ENCODE peak calls at places on chromosomes 11 and 22, in four cellular contexts. R, W, E and J are unnamed samples.

GRCh38 chr22:43435851-43436535 is 24.2 kb downstream of the MPPED1 start:
- DNase-seq in R (no peak), E (no peak), W (no peak), J (no peak)

GRCh38 chr11:114060402-114061052 is 1.0 kb downstream of the ZBTB16 start:
- DNase-seq in R (no peak), W (peak; percentile 38), E (no peak), J (no peak)

GRCh38 chr11:103924166-103925013 is 112.0 kb upstream of the DDI1 start:
- DNase-seq in W (no peak), E (no peak), R (no peak), J (no peak)

GRCh38 chr11:71311928-71312510 is 59.6 kb upstream of the SHANK2 start:
- DNase-seq in W (no peak), R (no peak), E (no peak), J (no peak)

GRCh38 chr11:3199537-3200295 is 18.9 kb downstream of the MRGPRG start:
- DNase-seq in R (no peak), W (no peak), E (no peak), J (no peak)

GRCh38 chr22:41512421-41513194 is 31.7 kb downstream of the POLR3H start:
- DNase-seq in E (peak; percentile 29), R (peak; percentile 88), W (peak; percentile 86), J (peak; percentile 48)

GRCh38 chr11:67644042-67644441 is 4.5 kb upstream of the TBX10 start:
- DNase-seq in E (peak; percentile 43), R (peak; percentile 54), W (peak; percentile 22), J (peak; percentile 65)

GRCh38 chr22:20989323-20990138 is 7.4 kb downstream of the LZTR1 start:
- DNase-seq in E (no peak), W (no peak), R (no peak), J (no peak)

GRCh38 chr11:102390667-102391449 is 43.8 kb downstream of the BIRC2 start:
- DNase-seq in R (peak; percentile 87), E (peak; percentile 70), W (peak; percentile 77), J (peak; percentile 24)

GRCh38 chr11:23021287-23021863 is 161.1 kb upstream of the CCDC179 start:
- DNase-seq in W (peak; percentile 35), E (peak; percentile 9), R (peak; percentile 15), J (peak; percentile 12)

GRCh38 chr22:17043521-17043920 is 35.5 kb upstream of the GAB4 start:
- DNase-seq in W (no peak), E (no peak), R (no peak), J (no peak)

GRCh38 chr11:45544826-45545225 is 120.6 kb downstream of the CHST1 start:
- DNase-seq in R (no peak), E (no peak), W (no peak), J (no peak)

GRCh38 chr11:57480409-57481137 is 20.2 kb downstream of the RTN4RL2 start:
- DNase-seq in W (peak; percentile 93), R (peak; percentile 85), E (peak; percentile 61), J (peak; percentile 91)

GRCh38 chr11:121250843-121251242 is 41.7 kb upstream of the SC5D start:
- DNase-seq in R (no peak), W (no peak), E (no peak), J (no peak)

GRCh38 chr22:43922123-43922522 is 1.5 kb upstream of the PNPLA3 start:
- DNase-seq in W (peak; percentile 23), E (peak; percentile 57), R (peak; percentile 18), J (no peak)

GRCh38 chr11:133082851-133083488 is 449.3 kb downstream of the OPCML start:
- DNase-seq in E (peak; percentile 12), R (peak; percentile 31), W (peak; percentile 86), J (peak; percentile 27)

GRCh38 chr22:40609216-40609615 is 27.3 kb downstream of the MRTFA start:
- DNase-seq in R (no peak), E (no peak), W (no peak), J (no peak)

GRCh38 chr11:131674051-131674755 is 303.8 kb downstream of the NTM start:
- DNase-seq in R (peak; percentile 68), W (peak; percentile 86), E (peak; percentile 21), J (peak; percentile 31)

GRCh38 chr11:35799655-35800054 is 137.1 kb downstream of the TRIM44 start:
- DNase-seq in E (no peak), W (no peak), R (no peak), J (no peak)

GRCh38 chr11:44097821-44098220 is 2.3 kb downstream of the EXT2 start:
- DNase-seq in E (no peak), W (no peak), R (no peak), J (no peak)

GRCh38 chr11:1966531-1966930 is 19.4 kb downstream of the MRPL23 start:
- DNase-seq in W (no peak), R (no peak), E (no peak), J (no peak)

GRCh38 chr11:78935408-78936101 is 360.9 kb upstream of the NARS2 start:
- DNase-seq in E (no peak), W (no peak), R (no peak), J (no peak)

GRCh38 chr11:100576044-100577021 is 110.8 kb upstream of the ARHGAP42 start:
- DNase-seq in E (peak; percentile 41), R (peak; percentile 53), W (no peak), J (peak; percentile 52)

GRCh38 chr11:2549876-2550605 is 105.2 kb downstream of the KCNQ1 start:
- DNase-seq in R (no peak), E (no peak), W (no peak), J (no peak)

GRCh38 chr11:31417816-31418215 is 48.2 kb downstream of the DNAJC24 start:
- DNase-seq in R (no peak), W (no peak), E (no peak), J (no peak)

GRCh38 chr22:19982991-19983578 is 33.5 kb downstream of the ARVCF start:
- DNase-seq in E (no peak), R (no peak), W (no peak), J (no peak)

GRCh38 chr22:19983701-19984100 is 32.9 kb downstream of the ARVCF start:
- DNase-seq in R (no peak), W (no peak), E (no peak), J (no peak)

GRCh38 chr22:19986011-19986409 is 30.6 kb downstream of the ARVCF start:
- DNase-seq in E (no peak), W (no peak), R (no peak), J (no peak)

GRCh38 chr22:19984851-19985811 is 31.5 kb downstream of the ARVCF start:
- DNase-seq in R (no peak), E (no peak), W (no peak), J (no peak)

DNA sequence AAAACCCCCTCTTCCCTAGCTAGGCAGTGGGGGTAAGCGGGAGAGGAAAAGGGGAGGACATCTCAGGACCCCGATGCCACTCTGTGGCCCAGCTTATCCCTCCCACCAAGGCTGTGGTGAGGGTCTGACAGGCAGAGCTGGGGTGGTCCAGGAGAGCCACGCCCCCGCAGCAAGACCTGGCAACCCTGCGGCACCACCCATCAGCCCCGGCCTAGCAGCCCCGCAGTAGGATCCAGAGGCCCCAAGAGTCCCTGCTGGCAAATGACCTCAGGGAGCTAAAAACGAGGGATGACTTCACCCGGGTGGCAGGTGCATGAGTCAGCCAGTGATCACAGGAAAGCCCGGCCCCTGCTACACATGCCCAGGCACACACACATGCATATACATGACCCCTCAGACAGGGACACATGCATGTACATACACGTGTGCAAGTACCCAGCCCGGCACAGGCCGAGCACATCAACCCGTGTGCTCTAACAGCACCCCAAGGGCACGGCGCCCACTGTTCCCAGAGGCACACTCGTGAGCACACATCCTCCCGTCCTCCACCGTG is 32.3 kb downstream of the ARVCF start:
- DNase-seq in E (no peak), R (peak; percentile 73), W (no peak), J (peak; percentile 43)
- TF ChIP-seq HMGXB4 in E (no peak), R (no peak), W (no peak), J (no peak)

DNA sequence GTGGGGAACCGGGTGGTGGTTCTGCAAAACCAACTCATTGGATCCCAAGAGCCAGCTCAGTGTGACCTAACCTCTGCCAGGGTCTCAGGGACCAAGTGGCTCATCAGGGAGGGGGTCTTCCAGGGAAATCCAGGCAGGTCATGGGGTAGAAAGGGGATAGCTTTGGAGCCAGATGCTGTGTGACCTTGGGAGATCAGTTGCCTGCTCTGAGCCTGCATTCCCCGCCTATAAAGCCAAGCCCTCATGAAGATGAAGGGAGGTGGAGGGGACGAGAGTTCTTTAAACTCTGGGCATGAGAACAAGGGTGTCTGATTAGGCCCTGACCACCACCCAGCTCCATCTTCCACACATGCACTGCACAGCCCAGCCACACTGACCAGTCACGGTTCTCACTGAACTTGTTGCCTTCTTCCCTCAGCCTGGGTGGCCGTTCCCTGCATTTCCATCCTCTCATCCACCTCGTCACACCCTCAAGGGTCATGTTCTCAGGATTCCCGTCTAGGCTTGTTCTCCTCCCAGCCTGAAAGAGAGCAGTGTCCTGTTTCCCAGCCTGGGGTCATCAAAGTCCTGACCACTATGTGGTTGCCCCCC is 475.5 kb downstream of the TBC1D22A start:
- DNase-seq in E (no peak), R (no peak), W (no peak), J (no peak)
- TF ChIP-seq HMGXB4 in E (no peak), R (no peak), W (no peak), J (no peak)

DNA sequence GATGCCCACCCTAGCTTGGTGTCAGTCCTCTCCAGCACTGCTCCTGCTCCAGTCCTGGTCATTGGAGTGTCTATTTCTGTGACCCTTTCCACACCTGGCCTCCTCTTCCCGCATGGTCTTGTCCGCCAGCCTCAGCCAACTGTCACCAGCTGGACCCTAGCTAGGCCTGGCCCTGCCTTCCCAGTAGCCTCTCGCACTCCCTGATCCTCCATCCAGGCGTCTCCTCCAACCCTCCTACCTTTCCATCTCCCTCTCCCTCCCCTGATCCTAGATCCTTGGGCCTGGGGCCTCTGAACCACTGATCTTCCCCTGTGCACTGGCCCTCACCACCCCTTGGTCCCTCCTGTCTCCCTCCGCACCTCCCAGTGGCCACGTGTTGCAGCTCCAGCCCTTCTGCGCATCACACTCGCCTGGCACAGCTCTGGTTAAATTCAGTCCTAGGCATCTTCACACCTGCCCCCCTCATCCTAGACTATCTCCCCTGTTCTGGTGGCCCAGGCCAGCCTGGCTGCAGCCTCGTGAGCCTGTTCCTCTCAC is 9.9 kb downstream of the SYNGR1 start:
- DNase-seq in W (no peak), E (no peak), R (no peak), J (no peak)
- TF ChIP-seq HMGXB4 in W (no peak), E (no peak), R (no peak), J (no peak)

GRCh38 chr11:117143390-117143789 is 697 bp upstream of the PAFAH1B2 start:
- DNase-seq in W (no peak), R (peak; percentile 79), E (no peak), J (peak; percentile 43)
- TF ChIP-seq HMGXB4 in W (no peak), R (no peak), E (no peak), J (no peak)

GRCh38 chr11:77092382-77092781 is 10.3 kb upstream of the OMP start:
- DNase-seq in R (no peak), E (no peak), W (no peak), J (no peak)
- TF ChIP-seq HMGXB4 in R (no peak), E (no peak), W (no peak), J (no peak)

DNA sequence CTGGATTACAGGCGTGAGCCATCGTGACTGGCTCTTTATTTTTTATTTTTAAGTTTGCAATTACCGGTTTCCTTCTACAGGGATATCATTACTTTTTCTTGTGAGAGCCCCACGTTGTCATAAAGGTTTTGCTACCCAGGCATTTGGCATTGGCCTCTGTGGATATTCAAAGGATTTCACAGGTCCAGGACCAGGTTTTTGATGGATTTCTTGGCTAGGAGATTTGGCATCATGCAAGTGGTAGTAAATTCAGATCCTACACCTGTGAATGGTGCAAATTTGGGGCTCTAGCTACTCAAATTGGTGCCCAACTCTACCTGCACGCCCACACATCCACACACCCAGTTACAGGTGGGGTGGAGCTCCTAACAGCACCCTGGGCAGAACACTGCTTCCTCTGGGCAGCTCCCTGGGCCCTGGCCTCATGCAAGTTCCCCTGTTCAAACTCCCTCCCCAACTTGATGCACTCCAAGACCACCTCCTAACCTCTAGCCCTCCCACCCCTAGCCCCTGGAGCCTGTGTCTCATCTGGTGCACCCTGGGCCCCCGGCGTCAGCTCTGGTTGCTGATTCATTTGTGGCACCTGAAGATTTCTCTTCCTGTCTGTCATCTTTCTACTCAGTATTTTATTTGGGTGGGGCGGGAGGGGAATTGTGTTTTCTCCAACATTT is 9.3 kb upstream of the MRGPRD start:
- DNase-seq in E (no peak), W (peak; percentile 5), R (no peak), J (no peak)
- TF ChIP-seq HMGXB4 in E (no peak), W (no peak), R (no peak), J (no peak)